ENCODE peak calls at places on chromosomes 3 and 15, in eight cellular contexts. One of them, this sample, is unnamed.

GRCh38 chr3:57421336-57421735 is 122.8 kb downstream of the DNAH12 start:
- DNase-seq in HEK293T: no peak
- DNase-seq in cerebellum: no peak
- DNase-seq in fibroblast of the aortic adventitia: peak
- DNase-seq in GM19239: no peak
- DNase-seq in central memory CD4-positive, alpha-beta T cell: no peak
- DNase-seq in NCI-H748 treated with DMSO at 0.1 percent for 48 hours: no peak
- DNase-seq in naive thymus-derived CD8-positive, alpha-beta T cell: no peak
- DNase-seq in this sample: no peak

GRCh38 chr15:56185980-56186379 is 57.7 kb downstream of the RFX7 start:
- DNase-seq in HEK293T: no peak
- DNase-seq in cerebellum: no peak
- DNase-seq in fibroblast of the aortic adventitia: no peak
- DNase-seq in GM19239: no peak
- DNase-seq in central memory CD4-positive, alpha-beta T cell: no peak
- DNase-seq in NCI-H748 treated with DMSO at 0.1 percent for 48 hours: no peak
- DNase-seq in naive thymus-derived CD8-positive, alpha-beta T cell: no peak
- DNase-seq in this sample: no peak

GRCh38 chr3:58093573-58094195 is 85.5 kb downstream of the FLNB start:
- DNase-seq in HEK293T: no peak
- DNase-seq in cerebellum: no peak
- DNase-seq in fibroblast of the aortic adventitia: peak
- DNase-seq in GM19239: no peak
- DNase-seq in central memory CD4-positive, alpha-beta T cell: no peak
- DNase-seq in NCI-H748 treated with DMSO at 0.1 percent for 48 hours: no peak
- DNase-seq in naive thymus-derived CD8-positive, alpha-beta T cell: no peak
- DNase-seq in this sample: no peak

GRCh38 chr3:72426618-72427397 is 421.4 kb downstream of the SHQ1 start:
- DNase-seq in HEK293T: no peak
- DNase-seq in cerebellum: no peak
- DNase-seq in fibroblast of the aortic adventitia: no peak
- DNase-seq in GM19239: no peak
- DNase-seq in central memory CD4-positive, alpha-beta T cell: no peak
- DNase-seq in NCI-H748 treated with DMSO at 0.1 percent for 48 hours: no peak
- DNase-seq in naive thymus-derived CD8-positive, alpha-beta T cell: no peak
- DNase-seq in this sample: no peak

GRCh38 chr15:88661041-88661765 is 22.4 kb downstream of the ISG20 start:
- DNase-seq in HEK293T: no peak
- DNase-seq in cerebellum: no peak
- DNase-seq in fibroblast of the aortic adventitia: peak
- DNase-seq in GM19239: no peak
- DNase-seq in central memory CD4-positive, alpha-beta T cell: no peak
- DNase-seq in NCI-H748 treated with DMSO at 0.1 percent for 48 hours: no peak
- DNase-seq in naive thymus-derived CD8-positive, alpha-beta T cell: no peak
- DNase-seq in this sample: no peak

GRCh38 chr15:98549741-98550140 is 98.6 kb upstream of the IGF1R start:
- DNase-seq in HEK293T: no peak
- DNase-seq in cerebellum: no peak
- DNase-seq in fibroblast of the aortic adventitia: no peak
- DNase-seq in GM19239: no peak
- DNase-seq in central memory CD4-positive, alpha-beta T cell: no peak
- DNase-seq in NCI-H748 treated with DMSO at 0.1 percent for 48 hours: no peak
- DNase-seq in naive thymus-derived CD8-positive, alpha-beta T cell: no peak
- DNase-seq in this sample: no peak

GRCh38 chr3:38827791-38828190 is 11.8 kb upstream of the SCN10A start:
- DNase-seq in HEK293T: no peak
- DNase-seq in cerebellum: no peak
- DNase-seq in fibroblast of the aortic adventitia: no peak
- DNase-seq in GM19239: no peak
- DNase-seq in central memory CD4-positive, alpha-beta T cell: no peak
- DNase-seq in NCI-H748 treated with DMSO at 0.1 percent for 48 hours: no peak
- DNase-seq in naive thymus-derived CD8-positive, alpha-beta T cell: no peak
- DNase-seq in this sample: no peak

GRCh38 chr3:39343076-39343717 is 13.7 kb downstream of the CCR8 start:
- DNase-seq in HEK293T: no peak
- DNase-seq in cerebellum: no peak
- DNase-seq in fibroblast of the aortic adventitia: no peak
- DNase-seq in GM19239: no peak
- DNase-seq in central memory CD4-positive, alpha-beta T cell: no peak
- DNase-seq in NCI-H748 treated with DMSO at 0.1 percent for 48 hours: no peak
- DNase-seq in naive thymus-derived CD8-positive, alpha-beta T cell: no peak
- DNase-seq in this sample: no peak

GRCh38 chr15:85335193-85335939 is 45.0 kb upstream of the AKAP13 start:
- DNase-seq in HEK293T: no peak
- DNase-seq in cerebellum: no peak
- DNase-seq in fibroblast of the aortic adventitia: no peak
- DNase-seq in GM19239: no peak
- DNase-seq in central memory CD4-positive, alpha-beta T cell: no peak
- DNase-seq in NCI-H748 treated with DMSO at 0.1 percent for 48 hours: no peak
- DNase-seq in naive thymus-derived CD8-positive, alpha-beta T cell: no peak
- DNase-seq in this sample: no peak

GRCh38 chr3:37308247-37308646 is 133.9 kb upstream of the LRRFIP2 start:
- DNase-seq in HEK293T: no peak
- DNase-seq in cerebellum: peak
- DNase-seq in fibroblast of the aortic adventitia: peak
- DNase-seq in GM19239: no peak
- DNase-seq in central memory CD4-positive, alpha-beta T cell: no peak
- DNase-seq in NCI-H748 treated with DMSO at 0.1 percent for 48 hours: peak
- DNase-seq in naive thymus-derived CD8-positive, alpha-beta T cell: no peak
- DNase-seq in this sample: no peak

GRCh38 chr15:79956354-79956939 is 14.5 kb downstream of the BCL2A1 start:
- DNase-seq in HEK293T: no peak
- DNase-seq in cerebellum: no peak
- DNase-seq in fibroblast of the aortic adventitia: no peak
- DNase-seq in GM19239: no peak
- DNase-seq in central memory CD4-positive, alpha-beta T cell: no peak
- DNase-seq in NCI-H748 treated with DMSO at 0.1 percent for 48 hours: no peak
- DNase-seq in naive thymus-derived CD8-positive, alpha-beta T cell: no peak
- DNase-seq in this sample: no peak

GRCh38 chr3:197256836-197257444 is 41.5 kb downstream of the DLG1 start:
- DNase-seq in HEK293T: peak
- DNase-seq in cerebellum: peak
- DNase-seq in fibroblast of the aortic adventitia: peak
- DNase-seq in GM19239: no peak
- DNase-seq in central memory CD4-positive, alpha-beta T cell: peak
- DNase-seq in NCI-H748 treated with DMSO at 0.1 percent for 48 hours: peak
- DNase-seq in naive thymus-derived CD8-positive, alpha-beta T cell: peak
- DNase-seq in this sample: no peak

GRCh38 chr3:69822501-69822900 is 83.2 kb downstream of the MITF start:
- DNase-seq in HEK293T: no peak
- DNase-seq in cerebellum: no peak
- DNase-seq in fibroblast of the aortic adventitia: no peak
- DNase-seq in GM19239: no peak
- DNase-seq in central memory CD4-positive, alpha-beta T cell: no peak
- DNase-seq in NCI-H748 treated with DMSO at 0.1 percent for 48 hours: no peak
- DNase-seq in naive thymus-derived CD8-positive, alpha-beta T cell: no peak
- DNase-seq in this sample: no peak

GRCh38 chr3:189331002-189331418 is 159.2 kb downstream of the TPRG1 start:
- DNase-seq in HEK293T: no peak
- DNase-seq in cerebellum: no peak
- DNase-seq in fibroblast of the aortic adventitia: no peak
- DNase-seq in GM19239: no peak
- DNase-seq in central memory CD4-positive, alpha-beta T cell: peak
- DNase-seq in NCI-H748 treated with DMSO at 0.1 percent for 48 hours: no peak
- DNase-seq in naive thymus-derived CD8-positive, alpha-beta T cell: no peak
- DNase-seq in this sample: no peak

GRCh38 chr3:112670824-112671223 is 29.9 kb upstream of the CCDC80 start:
- DNase-seq in HEK293T: no peak
- DNase-seq in cerebellum: no peak
- DNase-seq in fibroblast of the aortic adventitia: no peak
- DNase-seq in GM19239: no peak
- DNase-seq in central memory CD4-positive, alpha-beta T cell: no peak
- DNase-seq in NCI-H748 treated with DMSO at 0.1 percent for 48 hours: no peak
- DNase-seq in naive thymus-derived CD8-positive, alpha-beta T cell: no peak
- DNase-seq in this sample: no peak

GRCh38 chr3:23068016-23068728 is 135.0 kb upstream of the UBE2E2 start:
- DNase-seq in HEK293T: no peak
- DNase-seq in cerebellum: no peak
- DNase-seq in fibroblast of the aortic adventitia: no peak
- DNase-seq in GM19239: no peak
- DNase-seq in central memory CD4-positive, alpha-beta T cell: no peak
- DNase-seq in NCI-H748 treated with DMSO at 0.1 percent for 48 hours: no peak
- DNase-seq in naive thymus-derived CD8-positive, alpha-beta T cell: no peak
- DNase-seq in this sample: no peak

GRCh38 chr3:111151438-111151837 is 79.8 kb downstream of the NECTIN3 start:
- DNase-seq in HEK293T: no peak
- DNase-seq in cerebellum: no peak
- DNase-seq in fibroblast of the aortic adventitia: peak
- DNase-seq in GM19239: no peak
- DNase-seq in central memory CD4-positive, alpha-beta T cell: no peak
- DNase-seq in NCI-H748 treated with DMSO at 0.1 percent for 48 hours: no peak
- DNase-seq in naive thymus-derived CD8-positive, alpha-beta T cell: no peak
- DNase-seq in this sample: no peak

GRCh38 chr3:31713820-31714511 is 181.2 kb downstream of the STT3B start:
- DNase-seq in HEK293T: no peak
- DNase-seq in cerebellum: no peak
- DNase-seq in fibroblast of the aortic adventitia: no peak
- DNase-seq in GM19239: no peak
- DNase-seq in central memory CD4-positive, alpha-beta T cell: no peak
- DNase-seq in NCI-H748 treated with DMSO at 0.1 percent for 48 hours: no peak
- DNase-seq in naive thymus-derived CD8-positive, alpha-beta T cell: no peak
- DNase-seq in this sample: no peak

GRCh38 chr3:142809259-142809658 is 79.6 kb downstream of the PCOLCE2 start:
- DNase-seq in HEK293T: no peak
- DNase-seq in cerebellum: no peak
- DNase-seq in fibroblast of the aortic adventitia: no peak
- DNase-seq in GM19239: no peak
- DNase-seq in central memory CD4-positive, alpha-beta T cell: no peak
- DNase-seq in NCI-H748 treated with DMSO at 0.1 percent for 48 hours: no peak
- DNase-seq in naive thymus-derived CD8-positive, alpha-beta T cell: no peak
- DNase-seq in this sample: no peak

GRCh38 chr15:44489464-44489863 is 47.5 kb upstream of the EIF3J start:
- DNase-seq in HEK293T: no peak
- DNase-seq in cerebellum: no peak
- DNase-seq in fibroblast of the aortic adventitia: peak
- DNase-seq in GM19239: no peak
- DNase-seq in central memory CD4-positive, alpha-beta T cell: no peak
- DNase-seq in NCI-H748 treated with DMSO at 0.1 percent for 48 hours: no peak
- DNase-seq in naive thymus-derived CD8-positive, alpha-beta T cell: no peak
- DNase-seq in this sample: no peak

GRCh38 chr3:141294848-141295247 is 63.2 kb downstream of the PXYLP1 start:
- DNase-seq in HEK293T: no peak
- DNase-seq in cerebellum: no peak
- DNase-seq in fibroblast of the aortic adventitia: peak
- DNase-seq in GM19239: no peak
- DNase-seq in central memory CD4-positive, alpha-beta T cell: no peak
- DNase-seq in NCI-H748 treated with DMSO at 0.1 percent for 48 hours: no peak
- DNase-seq in naive thymus-derived CD8-positive, alpha-beta T cell: no peak
- DNase-seq in this sample: no peak

GRCh38 chr3:149771652-149772271 is 19.5 kb upstream of the COMMD2 start:
- DNase-seq in HEK293T: peak
- DNase-seq in cerebellum: peak
- DNase-seq in fibroblast of the aortic adventitia: peak
- DNase-seq in GM19239: peak
- DNase-seq in central memory CD4-positive, alpha-beta T cell: no peak
- DNase-seq in NCI-H748 treated with DMSO at 0.1 percent for 48 hours: peak
- DNase-seq in naive thymus-derived CD8-positive, alpha-beta T cell: no peak
- DNase-seq in this sample: no peak